ENCODE peak calls at places on chromosomes 2 and 18, in nine cellular contexts. One of them, this sample, is unnamed.

GRCh38 chr2:241569831-241570281 is 11.3 kb downstream of the BOK start:
- DNase-seq in cardiac muscle cell: no peak
- DNase-seq in breast epithelium: no peak
- DNase-seq in AG04450: no peak
- DNase-seq in H9: peak; percentile 31
- DNase-seq in stomach: no peak
- DNase-seq in thoracic aorta: no peak
- DNase-seq in GM23338: no peak
- DNase-seq in CD8-positive, alpha-beta T cell: no peak
- DNase-seq in this sample: no peak

GRCh38 chr2:179749210-179749609 is 112.2 kb downstream of the ZNF385B start:
- DNase-seq in thoracic aorta: no peak
- DNase-seq in H9: no peak
- DNase-seq in stomach: no peak
- DNase-seq in AG04450: peak; percentile 49
- DNase-seq in breast epithelium: no peak
- DNase-seq in cardiac muscle cell: peak; percentile 50
- DNase-seq in CD8-positive, alpha-beta T cell: no peak
- DNase-seq in GM23338: no peak
- DNase-seq in this sample: no peak

GRCh38 chr2:2566396-2567323 is 235.6 kb upstream of the MYT1L start:
- DNase-seq in CD8-positive, alpha-beta T cell: no peak
- DNase-seq in GM23338: no peak
- DNase-seq in H9: no peak
- DNase-seq in AG04450: no peak
- DNase-seq in cardiac muscle cell: no peak
- DNase-seq in breast epithelium: no peak
- DNase-seq in stomach: no peak
- DNase-seq in thoracic aorta: no peak
- DNase-seq in this sample: no peak

GRCh38 chr2:189566046-189566445 is 14.5 kb downstream of the SLC40A1 start:
- DNase-seq in cardiac muscle cell: no peak
- DNase-seq in breast epithelium: no peak
- DNase-seq in GM23338: no peak
- DNase-seq in CD8-positive, alpha-beta T cell: no peak
- DNase-seq in stomach: no peak
- DNase-seq in H9: no peak
- DNase-seq in AG04450: no peak
- DNase-seq in thoracic aorta: no peak
- DNase-seq in this sample: no peak

GRCh38 chr18:26999797-27000196 is 134.3 kb upstream of the AQP4 start:
- DNase-seq in thoracic aorta: no peak
- DNase-seq in stomach: no peak
- DNase-seq in cardiac muscle cell: no peak
- DNase-seq in H9: no peak
- DNase-seq in AG04450: no peak
- DNase-seq in breast epithelium: no peak
- DNase-seq in CD8-positive, alpha-beta T cell: no peak
- DNase-seq in GM23338: no peak
- DNase-seq in this sample: no peak

GRCh38 chr2:52613064-52613463 is 1154.5 kb upstream of the CHAC2 start:
- DNase-seq in AG04450: no peak
- DNase-seq in stomach: no peak
- DNase-seq in breast epithelium: no peak
- DNase-seq in thoracic aorta: no peak
- DNase-seq in H9: peak; percentile 36
- DNase-seq in cardiac muscle cell: peak; percentile 58
- DNase-seq in GM23338: peak; percentile 75
- DNase-seq in CD8-positive, alpha-beta T cell: no peak
- DNase-seq in this sample: no peak

GRCh38 chr2:216857131-216857550 is 2.7 kb downstream of the TNP1 start:
- DNase-seq in AG04450: peak; percentile 15
- DNase-seq in GM23338: no peak
- DNase-seq in CD8-positive, alpha-beta T cell: no peak
- DNase-seq in stomach: no peak
- DNase-seq in cardiac muscle cell: no peak
- DNase-seq in thoracic aorta: no peak
- DNase-seq in breast epithelium: no peak
- DNase-seq in H9: no peak
- DNase-seq in this sample: peak; percentile 6

GRCh38 chr2:208074610-208075356 is 49.5 kb upstream of the PLEKHM3 start:
- DNase-seq in AG04450: no peak
- DNase-seq in H9: no peak
- DNase-seq in stomach: no peak
- DNase-seq in thoracic aorta: no peak
- DNase-seq in CD8-positive, alpha-beta T cell: no peak
- DNase-seq in GM23338: no peak
- DNase-seq in breast epithelium: no peak
- DNase-seq in cardiac muscle cell: no peak
- DNase-seq in this sample: no peak

GRCh38 chr2:224400886-224401632 is 848 bp downstream of the FAM124B start:
- DNase-seq in CD8-positive, alpha-beta T cell: no peak
- DNase-seq in breast epithelium: no peak
- DNase-seq in stomach: no peak
- DNase-seq in cardiac muscle cell: no peak
- DNase-seq in AG04450: no peak
- DNase-seq in GM23338: no peak
- DNase-seq in H9: no peak
- DNase-seq in thoracic aorta: no peak
- DNase-seq in this sample: no peak

GRCh38 chr18:67359868-67360838 is 156.4 kb downstream of the DSEL start:
- DNase-seq in stomach: no peak
- DNase-seq in CD8-positive, alpha-beta T cell: no peak
- DNase-seq in H9: no peak
- DNase-seq in GM23338: no peak
- DNase-seq in thoracic aorta: peak; percentile 43
- DNase-seq in AG04450: peak; percentile 81
- DNase-seq in breast epithelium: peak; percentile 34
- DNase-seq in cardiac muscle cell: no peak
- DNase-seq in this sample: peak; percentile 81

GRCh38 chr2:102618452-102619413 is 620 bp upstream of the SLC9A2 start:
- DNase-seq in CD8-positive, alpha-beta T cell: no peak
- DNase-seq in thoracic aorta: no peak
- DNase-seq in cardiac muscle cell: peak; percentile 61
- DNase-seq in stomach: peak; percentile 75
- DNase-seq in GM23338: peak; percentile 63
- DNase-seq in H9: peak; percentile 45
- DNase-seq in breast epithelium: no peak
- DNase-seq in AG04450: no peak
- DNase-seq in this sample: peak; percentile 18

GRCh38 chr2:55092439-55092838 is 42.2 kb upstream of the RTN4 start:
- DNase-seq in cardiac muscle cell: no peak
- DNase-seq in AG04450: no peak
- DNase-seq in stomach: peak; percentile 30
- DNase-seq in thoracic aorta: no peak
- DNase-seq in GM23338: no peak
- DNase-seq in CD8-positive, alpha-beta T cell: no peak
- DNase-seq in H9: no peak
- DNase-seq in breast epithelium: no peak
- DNase-seq in this sample: peak; percentile 58

GRCh38 chr18:26442139-26442538 is 106.2 kb downstream of the KCTD1 start:
- DNase-seq in GM23338: no peak
- DNase-seq in breast epithelium: no peak
- DNase-seq in thoracic aorta: no peak
- DNase-seq in AG04450: no peak
- DNase-seq in CD8-positive, alpha-beta T cell: no peak
- DNase-seq in cardiac muscle cell: no peak
- DNase-seq in H9: no peak
- DNase-seq in stomach: no peak
- DNase-seq in this sample: no peak

GRCh38 chr2:2116657-2117056 is 214.4 kb downstream of the MYT1L start:
- DNase-seq in AG04450: no peak
- DNase-seq in CD8-positive, alpha-beta T cell: no peak
- DNase-seq in H9: no peak
- DNase-seq in GM23338: no peak
- DNase-seq in thoracic aorta: no peak
- DNase-seq in cardiac muscle cell: no peak
- DNase-seq in stomach: no peak
- DNase-seq in breast epithelium: no peak
- DNase-seq in this sample: no peak

GRCh38 chr2:113178069-113178468 is 4.3 kb downstream of the PSD4 start:
- DNase-seq in thoracic aorta: no peak
- DNase-seq in cardiac muscle cell: no peak
- DNase-seq in CD8-positive, alpha-beta T cell: no peak
- DNase-seq in GM23338: no peak
- DNase-seq in stomach: no peak
- DNase-seq in breast epithelium: no peak
- DNase-seq in AG04450: no peak
- DNase-seq in H9: no peak
- DNase-seq in this sample: no peak

GRCh38 chr2:217941886-217942728 is 60.7 kb downstream of the TNS1 start:
- DNase-seq in CD8-positive, alpha-beta T cell: no peak
- DNase-seq in breast epithelium: no peak
- DNase-seq in H9: no peak
- DNase-seq in thoracic aorta: no peak
- DNase-seq in GM23338: no peak
- DNase-seq in cardiac muscle cell: no peak
- DNase-seq in AG04450: no peak
- DNase-seq in stomach: no peak
- DNase-seq in this sample: no peak

GRCh38 chr2:11746376-11746806 is at the start of gene LPIN1:
- DNase-seq in GM23338: peak; percentile 91
- DNase-seq in breast epithelium: peak; percentile 88
- DNase-seq in stomach: peak; percentile 93
- DNase-seq in thoracic aorta: peak; percentile 56
- DNase-seq in CD8-positive, alpha-beta T cell: peak; percentile 82
- DNase-seq in AG04450: peak; percentile 54
- DNase-seq in cardiac muscle cell: peak; percentile 95
- DNase-seq in H9: peak; percentile 93
- DNase-seq in this sample: no peak
- TF ChIP-seq CTCF in GM23338: no peak
- TF ChIP-seq CTCF in breast epithelium: no peak
- TF ChIP-seq CTCF in stomach: no peak
- TF ChIP-seq CTCF in thoracic aorta: no peak
- TF ChIP-seq CTCF in CD8-positive, alpha-beta T cell: peak; percentile 29
- TF ChIP-seq CTCF in AG04450: no peak
- TF ChIP-seq CTCF in cardiac muscle cell: no peak
- TF ChIP-seq CTCF in H9: no peak
- TF ChIP-seq CTCF in this sample: peak; percentile 26

DNA sequence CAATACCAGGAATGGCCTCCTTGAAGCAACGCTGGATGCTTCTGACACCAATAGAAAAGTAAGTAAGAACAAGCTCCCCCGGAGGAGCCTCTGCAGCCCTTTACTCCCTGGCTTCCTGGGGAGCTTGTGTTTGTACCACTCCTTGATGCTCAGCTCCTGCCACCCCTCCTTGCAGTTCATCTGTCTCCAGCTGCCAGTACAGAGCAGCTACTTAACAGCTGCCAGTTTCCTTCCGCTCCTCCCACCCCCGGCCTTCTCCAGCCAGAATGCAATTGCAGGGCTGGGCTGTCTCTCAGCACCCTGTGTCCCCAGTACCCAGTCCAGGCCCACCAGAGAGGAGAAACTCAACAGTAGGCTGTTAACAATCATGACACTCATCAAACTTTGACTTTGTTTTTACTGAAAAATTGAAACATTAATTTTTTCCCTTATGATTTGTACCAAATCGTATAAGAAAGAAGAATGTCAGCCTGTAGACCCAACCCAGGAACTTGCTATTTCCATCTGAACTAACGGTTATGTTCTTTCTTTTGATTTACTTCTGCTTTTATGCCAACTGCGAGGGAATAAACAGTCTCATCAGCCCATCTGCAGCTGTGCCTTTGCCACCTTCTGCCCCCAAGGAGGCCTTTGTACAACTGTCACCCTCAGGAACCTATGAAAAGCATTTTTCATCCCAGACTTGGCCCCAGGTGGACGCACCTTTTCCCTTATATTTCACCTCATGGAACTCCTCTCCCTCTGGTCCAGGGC is 109.5 kb downstream of the AOX1 start:
- DNase-seq in stomach: no peak
- DNase-seq in cardiac muscle cell: no peak
- DNase-seq in AG04450: no peak
- DNase-seq in thoracic aorta: no peak
- DNase-seq in GM23338: no peak
- DNase-seq in CD8-positive, alpha-beta T cell: no peak
- DNase-seq in breast epithelium: no peak
- DNase-seq in H9: no peak
- DNase-seq in this sample: no peak
- H3K27ac ChIP-seq in stomach: no peak overlapping the region
- H3K27ac ChIP-seq in cardiac muscle cell: no peak overlapping the region
- H3K27ac ChIP-seq in AG04450: no peak overlapping the region
- H3K27ac ChIP-seq in thoracic aorta: no peak overlapping the region
- H3K27ac ChIP-seq in GM23338: no peak overlapping the region
- H3K27ac ChIP-seq in CD8-positive, alpha-beta T cell: no peak overlapping the region
- H3K27ac ChIP-seq in breast epithelium: no peak overlapping the region
- H3K27ac ChIP-seq in H9: no peak overlapping the region
- H3K27ac ChIP-seq in this sample: no peak overlapping the region

DNA sequence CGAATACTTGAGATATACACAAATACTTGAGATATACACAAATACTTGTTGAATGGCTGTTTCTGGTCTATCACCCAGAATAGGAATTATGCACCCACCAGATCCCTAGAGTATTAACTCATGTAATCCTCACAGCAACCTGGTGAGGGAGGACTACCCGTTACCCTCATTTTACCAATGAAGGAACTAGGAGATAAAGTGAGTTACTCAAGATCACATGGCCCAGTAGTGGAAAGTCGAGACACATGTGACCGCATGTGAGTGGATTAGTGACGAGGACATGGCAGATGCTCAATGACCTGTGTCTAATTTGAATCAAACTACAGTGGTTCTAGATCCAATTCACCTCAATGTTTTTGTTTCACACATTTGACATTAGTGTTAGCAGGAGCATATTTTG is 2.4 kb downstream of the MOGAT1 start:
- DNase-seq in AG04450: no peak
- DNase-seq in CD8-positive, alpha-beta T cell: no peak
- DNase-seq in GM23338: peak; percentile 18
- DNase-seq in breast epithelium: no peak
- DNase-seq in thoracic aorta: no peak
- DNase-seq in cardiac muscle cell: no peak
- DNase-seq in H9: no peak
- DNase-seq in stomach: no peak
- DNase-seq in this sample: no peak
- TF ChIP-seq CTCF in AG04450: no peak
- TF ChIP-seq CTCF in CD8-positive, alpha-beta T cell: no peak
- TF ChIP-seq CTCF in GM23338: no peak
- TF ChIP-seq CTCF in breast epithelium: no peak
- TF ChIP-seq CTCF in thoracic aorta: no peak
- TF ChIP-seq CTCF in cardiac muscle cell: no peak
- TF ChIP-seq CTCF in H9: no peak
- TF ChIP-seq CTCF in stomach: no peak
- TF ChIP-seq CTCF in this sample: no peak

DNA sequence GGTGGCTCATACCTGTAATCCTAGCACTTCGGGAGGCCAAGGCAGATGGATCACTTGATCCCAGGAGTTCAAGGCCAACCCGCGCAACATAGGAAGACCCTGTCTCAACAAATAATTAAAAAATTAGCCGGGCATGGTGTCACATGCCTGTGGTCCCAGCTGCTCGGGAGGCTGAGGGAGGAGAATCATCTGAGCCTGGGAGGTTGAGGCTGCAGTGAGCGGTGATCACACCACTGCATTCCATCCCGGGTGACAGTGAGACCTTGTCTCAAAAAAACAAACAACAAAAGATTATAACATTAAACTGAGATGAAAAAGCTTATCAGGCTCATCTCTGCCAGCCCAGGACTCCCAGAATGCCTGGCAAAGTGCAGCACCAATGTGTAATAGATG is 50.5 kb downstream of the PAPOLG start:
- DNase-seq in GM23338: no peak
- DNase-seq in breast epithelium: no peak
- DNase-seq in H9: no peak
- DNase-seq in cardiac muscle cell: no peak
- DNase-seq in thoracic aorta: no peak
- DNase-seq in stomach: no peak
- DNase-seq in AG04450: no peak
- DNase-seq in CD8-positive, alpha-beta T cell: no peak
- DNase-seq in this sample: no peak
- H3K27ac ChIP-seq in GM23338: no peak overlapping the region
- H3K27ac ChIP-seq in breast epithelium: no peak overlapping the region
- H3K27ac ChIP-seq in H9: no peak overlapping the region
- H3K27ac ChIP-seq in cardiac muscle cell: no peak overlapping the region
- H3K27ac ChIP-seq in thoracic aorta: no peak overlapping the region
- H3K27ac ChIP-seq in stomach: no peak overlapping the region
- H3K27ac ChIP-seq in AG04450: no peak overlapping the region
- H3K27ac ChIP-seq in CD8-positive, alpha-beta T cell: no peak overlapping the region
- H3K27ac ChIP-seq in this sample: no peak overlapping the region

This sample was measured in foreskin keratinocyte.